ENCODE peak calls at places on chromosome 6, in ten cellular contexts. One of them, this sample, is unnamed.

GRCh38 chr6:40489798-40490197 is 97.4 kb downstream of the LRFN2 start:
- DNase-seq in NAMALWA: no peak
- DNase-seq in RCC 7860: no peak
- DNase-seq in iris pigment epithelial cell: no peak
- DNase-seq in GF-D8: no peak
- DNase-seq in AG08395: no peak
- DNase-seq in AG04449: no peak
- DNase-seq in nucleus accumbens: no peak
- DNase-seq in astrocyte of the spinal cord: no peak
- DNase-seq in ascending aorta: no peak
- DNase-seq in this sample: no peak

GRCh38 chr6:53616450-53617357 is 48.9 kb downstream of the KLHL31 start:
- DNase-seq in AG08395: no peak
- DNase-seq in astrocyte of the spinal cord: no peak
- DNase-seq in NAMALWA: no peak
- DNase-seq in nucleus accumbens: no peak
- DNase-seq in iris pigment epithelial cell: no peak
- DNase-seq in ascending aorta: no peak
- DNase-seq in AG04449: no peak
- DNase-seq in RCC 7860: no peak
- DNase-seq in GF-D8: no peak
- DNase-seq in this sample: no peak

GRCh38 chr6:150895898-150896632 is 30.6 kb downstream of the MTHFD1L start:
- DNase-seq in astrocyte of the spinal cord: no peak
- DNase-seq in iris pigment epithelial cell: no peak
- DNase-seq in AG04449: no peak
- DNase-seq in ascending aorta: no peak
- DNase-seq in GF-D8: no peak
- DNase-seq in AG08395: no peak
- DNase-seq in nucleus accumbens: no peak
- DNase-seq in NAMALWA: no peak
- DNase-seq in RCC 7860: no peak
- DNase-seq in this sample: no peak

GRCh38 chr6:45454008-45454911 is 76.5 kb upstream of the SUPT3H start:
- DNase-seq in AG04449: peak
- DNase-seq in ascending aorta: no peak
- DNase-seq in RCC 7860: no peak
- DNase-seq in astrocyte of the spinal cord: peak
- DNase-seq in nucleus accumbens: no peak
- DNase-seq in NAMALWA: no peak
- DNase-seq in GF-D8: peak
- DNase-seq in AG08395: peak
- DNase-seq in iris pigment epithelial cell: peak
- DNase-seq in this sample: peak

GRCh38 chr6:87274660-87275273 is 47.6 kb upstream of the SMIM8 start:
- DNase-seq in ascending aorta: no peak
- DNase-seq in AG08395: peak
- DNase-seq in GF-D8: no peak
- DNase-seq in nucleus accumbens: no peak
- DNase-seq in RCC 7860: no peak
- DNase-seq in astrocyte of the spinal cord: peak
- DNase-seq in iris pigment epithelial cell: peak
- DNase-seq in NAMALWA: no peak
- DNase-seq in AG04449: peak
- DNase-seq in this sample: peak

GRCh38 chr6:149963212-149963461 is 606 bp upstream of the ULBP1 start:
- DNase-seq in nucleus accumbens: no peak
- DNase-seq in NAMALWA: peak
- DNase-seq in astrocyte of the spinal cord: peak
- DNase-seq in AG08395: peak
- DNase-seq in RCC 7860: peak
- DNase-seq in iris pigment epithelial cell: no peak
- DNase-seq in GF-D8: no peak
- DNase-seq in ascending aorta: no peak
- DNase-seq in AG04449: no peak
- DNase-seq in this sample: peak

GRCh38 chr6:131290955-131291354 is 155.7 kb downstream of the AKAP7 start:
- DNase-seq in astrocyte of the spinal cord: no peak
- DNase-seq in AG08395: no peak
- DNase-seq in iris pigment epithelial cell: no peak
- DNase-seq in NAMALWA: no peak
- DNase-seq in AG04449: no peak
- DNase-seq in RCC 7860: no peak
- DNase-seq in ascending aorta: no peak
- DNase-seq in nucleus accumbens: no peak
- DNase-seq in GF-D8: no peak
- DNase-seq in this sample: no peak

GRCh38 chr6:43368517-43369160 is 808 bp downstream of the ZNF318 start:
- DNase-seq in nucleus accumbens: no peak
- DNase-seq in NAMALWA: peak
- DNase-seq in GF-D8: no peak
- DNase-seq in astrocyte of the spinal cord: peak
- DNase-seq in ascending aorta: no peak
- DNase-seq in AG04449: no peak
- DNase-seq in RCC 7860: no peak
- DNase-seq in iris pigment epithelial cell: peak
- DNase-seq in AG08395: peak
- DNase-seq in this sample: peak

GRCh38 chr6:144334150-144334708 is 49.1 kb downstream of the UTRN start:
- DNase-seq in AG08395: no peak
- DNase-seq in iris pigment epithelial cell: no peak
- DNase-seq in RCC 7860: no peak
- DNase-seq in NAMALWA: peak
- DNase-seq in GF-D8: peak
- DNase-seq in AG04449: no peak
- DNase-seq in ascending aorta: no peak
- DNase-seq in astrocyte of the spinal cord: no peak
- DNase-seq in nucleus accumbens: no peak
- DNase-seq in this sample: no peak

GRCh38 chr6:145557474-145557873 is 177.8 kb downstream of the EPM2A start:
- DNase-seq in iris pigment epithelial cell: no peak
- DNase-seq in AG08395: no peak
- DNase-seq in NAMALWA: no peak
- DNase-seq in astrocyte of the spinal cord: no peak
- DNase-seq in GF-D8: no peak
- DNase-seq in nucleus accumbens: no peak
- DNase-seq in ascending aorta: no peak
- DNase-seq in RCC 7860: no peak
- DNase-seq in AG04449: no peak
- DNase-seq in this sample: no peak

GRCh38 chr6:57127763-57128162 is 37.8 kb downstream of the ZNF451 start:
- DNase-seq in RCC 7860: no peak
- DNase-seq in ascending aorta: no peak
- DNase-seq in AG04449: no peak
- DNase-seq in astrocyte of the spinal cord: no peak
- DNase-seq in AG08395: no peak
- DNase-seq in NAMALWA: no peak
- DNase-seq in GF-D8: no peak
- DNase-seq in nucleus accumbens: no peak
- DNase-seq in iris pigment epithelial cell: no peak
- DNase-seq in this sample: no peak

GRCh38 chr6:74991573-74992332 is 214.1 kb downstream of the COL12A1 start:
- DNase-seq in AG04449: peak
- DNase-seq in ascending aorta: no peak
- DNase-seq in astrocyte of the spinal cord: peak
- DNase-seq in GF-D8: no peak
- DNase-seq in AG08395: peak
- DNase-seq in iris pigment epithelial cell: peak
- DNase-seq in RCC 7860: no peak
- DNase-seq in NAMALWA: no peak
- DNase-seq in nucleus accumbens: no peak
- DNase-seq in this sample: peak

GRCh38 chr6:53302678-53303360 is 45.9 kb downstream of the ELOVL5 start:
- DNase-seq in iris pigment epithelial cell: peak
- DNase-seq in NAMALWA: no peak
- DNase-seq in AG04449: no peak
- DNase-seq in ascending aorta: no peak
- DNase-seq in astrocyte of the spinal cord: peak
- DNase-seq in RCC 7860: peak
- DNase-seq in nucleus accumbens: no peak
- DNase-seq in AG08395: peak
- DNase-seq in GF-D8: no peak
- DNase-seq in this sample: peak

GRCh38 chr6:17470953-17471335 is 77.5 kb downstream of the CAP2 start:
- DNase-seq in AG04449: no peak
- DNase-seq in GF-D8: no peak
- DNase-seq in astrocyte of the spinal cord: no peak
- DNase-seq in NAMALWA: no peak
- DNase-seq in RCC 7860: no peak
- DNase-seq in nucleus accumbens: no peak
- DNase-seq in ascending aorta: no peak
- DNase-seq in iris pigment epithelial cell: peak
- DNase-seq in AG08395: peak
- DNase-seq in this sample: peak

GRCh38 chr6:67362976-67363375 is 1272.1 kb upstream of the ADGRB3 start:
- DNase-seq in ascending aorta: no peak
- DNase-seq in iris pigment epithelial cell: no peak
- DNase-seq in nucleus accumbens: no peak
- DNase-seq in RCC 7860: no peak
- DNase-seq in GF-D8: no peak
- DNase-seq in astrocyte of the spinal cord: no peak
- DNase-seq in AG04449: no peak
- DNase-seq in AG08395: no peak
- DNase-seq in NAMALWA: no peak
- DNase-seq in this sample: no peak

GRCh38 chr6:71072508-71072907 is 115.6 kb upstream of the B3GAT2 start:
- DNase-seq in ascending aorta: no peak
- DNase-seq in nucleus accumbens: no peak
- DNase-seq in iris pigment epithelial cell: peak
- DNase-seq in NAMALWA: no peak
- DNase-seq in GF-D8: no peak
- DNase-seq in AG08395: no peak
- DNase-seq in RCC 7860: no peak
- DNase-seq in astrocyte of the spinal cord: peak
- DNase-seq in AG04449: no peak
- DNase-seq in this sample: peak

GRCh38 chr6:4661391-4661790 is 114.8 kb upstream of the CDYL start:
- DNase-seq in NAMALWA: no peak
- DNase-seq in ascending aorta: no peak
- DNase-seq in iris pigment epithelial cell: no peak
- DNase-seq in astrocyte of the spinal cord: no peak
- DNase-seq in GF-D8: no peak
- DNase-seq in RCC 7860: no peak
- DNase-seq in nucleus accumbens: no peak
- DNase-seq in AG04449: no peak
- DNase-seq in AG08395: no peak
- DNase-seq in this sample: no peak

GRCh38 chr6:151209071-151209831 is 30.5 kb upstream of the AKAP12 start:
- DNase-seq in ascending aorta: no peak
- DNase-seq in GF-D8: no peak
- DNase-seq in AG04449: no peak
- DNase-seq in AG08395: peak
- DNase-seq in astrocyte of the spinal cord: peak
- DNase-seq in nucleus accumbens: no peak
- DNase-seq in iris pigment epithelial cell: peak
- DNase-seq in NAMALWA: no peak
- DNase-seq in RCC 7860: no peak
- DNase-seq in this sample: peak

GRCh38 chr6:154466139-154466538 is 44.3 kb downstream of the CNKSR3 start:
- DNase-seq in AG08395: no peak
- DNase-seq in ascending aorta: no peak
- DNase-seq in RCC 7860: no peak
- DNase-seq in astrocyte of the spinal cord: no peak
- DNase-seq in GF-D8: no peak
- DNase-seq in AG04449: no peak
- DNase-seq in iris pigment epithelial cell: no peak
- DNase-seq in nucleus accumbens: no peak
- DNase-seq in NAMALWA: no peak
- DNase-seq in this sample: no peak

GRCh38 chr6:148407372-148407771 is 64.7 kb downstream of the SASH1 start:
- DNase-seq in RCC 7860: no peak
- DNase-seq in AG04449: peak
- DNase-seq in GF-D8: no peak
- DNase-seq in NAMALWA: no peak
- DNase-seq in ascending aorta: no peak
- DNase-seq in iris pigment epithelial cell: peak
- DNase-seq in AG08395: peak
- DNase-seq in astrocyte of the spinal cord: peak
- DNase-seq in nucleus accumbens: no peak
- DNase-seq in this sample: peak

GRCh38 chr6:107670792-107671199 is 153.3 kb downstream of the SCML4 start:
- DNase-seq in AG08395: no peak
- DNase-seq in nucleus accumbens: no peak
- DNase-seq in iris pigment epithelial cell: peak
- DNase-seq in ascending aorta: no peak
- DNase-seq in AG04449: no peak
- DNase-seq in astrocyte of the spinal cord: no peak
- DNase-seq in NAMALWA: peak
- DNase-seq in GF-D8: no peak
- DNase-seq in RCC 7860: peak
- DNase-seq in this sample: peak

GRCh38 chr6:104625536-104625935 is 234.2 kb downstream of the HACE1 start:
- DNase-seq in ascending aorta: no peak
- DNase-seq in AG04449: peak
- DNase-seq in RCC 7860: no peak
- DNase-seq in iris pigment epithelial cell: peak
- DNase-seq in NAMALWA: no peak
- DNase-seq in GF-D8: no peak
- DNase-seq in AG08395: peak
- DNase-seq in astrocyte of the spinal cord: peak
- DNase-seq in nucleus accumbens: no peak
- DNase-seq in this sample: peak

GRCh38 chr6:44245912-44246662 is 814 bp upstream of the HSP90AB1 start:
- DNase-seq in AG08395: peak
- DNase-seq in NAMALWA: peak
- DNase-seq in astrocyte of the spinal cord: peak
- DNase-seq in RCC 7860: peak
- DNase-seq in iris pigment epithelial cell: peak
- DNase-seq in ascending aorta: peak
- DNase-seq in AG04449: no peak
- DNase-seq in nucleus accumbens: peak
- DNase-seq in GF-D8: no peak
- DNase-seq in this sample: peak

GRCh38 chr6:73083886-73084285 is 141.4 kb downstream of the KHDC1L start:
- DNase-seq in RCC 7860: no peak
- DNase-seq in ascending aorta: no peak
- DNase-seq in AG04449: no peak
- DNase-seq in AG08395: no peak
- DNase-seq in NAMALWA: no peak
- DNase-seq in nucleus accumbens: peak
- DNase-seq in GF-D8: no peak
- DNase-seq in iris pigment epithelial cell: no peak
- DNase-seq in astrocyte of the spinal cord: no peak
- DNase-seq in this sample: no peak

GRCh38 chr6:158042245-158042798 is 60.7 kb downstream of the SYNJ2 start:
- DNase-seq in astrocyte of the spinal cord: peak
- DNase-seq in nucleus accumbens: no peak
- DNase-seq in AG08395: no peak
- DNase-seq in ascending aorta: peak
- DNase-seq in RCC 7860: peak
- DNase-seq in iris pigment epithelial cell: peak
- DNase-seq in NAMALWA: no peak
- DNase-seq in GF-D8: no peak
- DNase-seq in AG04449: no peak
- DNase-seq in this sample: peak

GRCh38 chr6:85390105-85390728 is 59.7 kb upstream of the NT5E start:
- DNase-seq in AG04449: no peak
- DNase-seq in astrocyte of the spinal cord: no peak
- DNase-seq in iris pigment epithelial cell: peak
- DNase-seq in RCC 7860: peak
- DNase-seq in NAMALWA: no peak
- DNase-seq in ascending aorta: no peak
- DNase-seq in GF-D8: no peak
- DNase-seq in nucleus accumbens: no peak
- DNase-seq in AG08395: peak
- DNase-seq in this sample: no peak

GRCh38 chr6:166998256-166999144 is 697 bp upstream of the CEP43 start:
- DNase-seq in GF-D8: no peak
- DNase-seq in RCC 7860: no peak
- DNase-seq in AG08395: no peak
- DNase-seq in ascending aorta: no peak
- DNase-seq in AG04449: no peak
- DNase-seq in NAMALWA: no peak
- DNase-seq in iris pigment epithelial cell: peak
- DNase-seq in nucleus accumbens: no peak
- DNase-seq in astrocyte of the spinal cord: no peak
- DNase-seq in this sample: no peak

GRCh38 chr6:87210979-87211378 is 55.6 kb downstream of the ZNF292 start:
- DNase-seq in iris pigment epithelial cell: no peak
- DNase-seq in astrocyte of the spinal cord: no peak
- DNase-seq in NAMALWA: no peak
- DNase-seq in ascending aorta: no peak
- DNase-seq in nucleus accumbens: no peak
- DNase-seq in AG04449: no peak
- DNase-seq in GF-D8: no peak
- DNase-seq in RCC 7860: no peak
- DNase-seq in AG08395: no peak
- DNase-seq in this sample: no peak